ENCODE peak calls at places on chromosome 20, in five cellular contexts. G, R, K, C and Z are unnamed samples.

GRCh38 chr20:32010096-32010495 is at the start of gene CCM2L:
- DNase-seq in G (no peak), R (no peak), K (peak), C (no peak), Z (peak)

GRCh38 chr20:43415661-43416430 is 41.9 kb upstream of the SRSF6 start:
- DNase-seq in G (no peak), R (no peak), K (no peak), C (no peak), Z (no peak)

GRCh38 chr20:23358923-23359572 is 2.9 kb upstream of the GZF1 start:
- DNase-seq in G (no peak), R (no peak), K (no peak), C (no peak), Z (no peak)

GRCh38 chr20:51366155-51366886 is 176.2 kb downstream of the NFATC2 start:
- DNase-seq in G (peak), R (no peak), K (peak), C (no peak), Z (peak)

GRCh38 chr20:49045440-49046086 is 549 bp upstream of the CSE1L start:
- DNase-seq in G (peak), R (no peak), K (peak), C (no peak), Z (peak)

GRCh38 chr20:23626040-23626620 is 11.6 kb downstream of the CST3 start:
- DNase-seq in G (no peak), R (no peak), K (no peak), C (no peak), Z (no peak)

GRCh38 chr20:330233-331149 is 5.1 kb downstream of the SOX12 start:
- DNase-seq in G (peak), R (peak), K (peak), C (peak), Z (no peak)

GRCh38 chr20:34364013-34364382 is 925 bp downstream of the ITCH start:
- DNase-seq in G (no peak), R (no peak), K (no peak), C (no peak), Z (peak)

GRCh38 chr20:61959301-61959700 is 106.4 kb downstream of the TAF4 start:
- DNase-seq in G (no peak), R (peak), K (peak), C (peak), Z (no peak)

GRCh38 chr20:22890605-22891300 is 144.4 kb upstream of the SSTR4 start:
- DNase-seq in G (no peak), R (no peak), K (no peak), C (no peak), Z (no peak)

GRCh38 chr20:48190757-48191156 is 405.5 kb upstream of the SULF2 start:
- DNase-seq in G (no peak), R (no peak), K (no peak), C (no peak), Z (no peak)

GRCh38 chr20:56229821-56230220 is 18.7 kb upstream of the MC3R start:
- DNase-seq in G (no peak), R (no peak), K (no peak), C (no peak), Z (no peak)

GRCh38 chr20:25081065-25081729 is 744 bp downstream of the VSX1 start:
- DNase-seq in G (no peak), R (peak), K (peak), C (no peak), Z (no peak)

GRCh38 chr20:4508773-4509172 is 212.9 kb upstream of the PRND start:
- DNase-seq in G (no peak), R (no peak), K (no peak), C (no peak), Z (no peak)

GRCh38 chr20:11869641-11870040 is 48.1 kb upstream of the BTBD3 start:
- DNase-seq in G (no peak), R (no peak), K (no peak), C (no peak), Z (no peak)

GRCh38 chr20:4083103-4083864 is 67.9 kb upstream of the RNF24 start:
- DNase-seq in G (no peak), R (no peak), K (no peak), C (no peak), Z (peak)

GRCh38 chr20:10651227-10651990 is 22.4 kb downstream of the JAG1 start:
- DNase-seq in G (no peak), R (no peak), K (no peak), C (no peak), Z (no peak)

GRCh38 chr20:64257107-64257757 is 1.7 kb downstream of the PCMTD2 start:
- DNase-seq in G (no peak), R (no peak), K (peak), C (no peak), Z (no peak)

GRCh38 chr20:26216025-26216424 is 519.4 kb upstream of the ZNF337 start:
- DNase-seq in G (no peak), R (no peak), K (no peak), C (no peak), Z (no peak)

GRCh38 chr20:24949756-24950127 is 673 bp downstream of the CST7 start:
- DNase-seq in G (no peak), R (peak), K (peak), C (no peak), Z (no peak)

GRCh38 chr20:52049001-52049731 is 142.4 kb downstream of the ZFP64 start:
- DNase-seq in G (no peak), R (peak), K (no peak), C (no peak), Z (no peak)

GRCh38 chr20:17653835-17654648 is 28.0 kb downstream of the RRBP1 start:
- DNase-seq in G (no peak), R (no peak), K (peak), C (no peak), Z (no peak)

GRCh38 chr20:25285856-25286798 is 38.2 kb downstream of the PYGB start:
- DNase-seq in G (no peak), R (no peak), K (peak), C (peak), Z (peak)

GRCh38 chr20:63127700-63128364 is 88.1 kb downstream of the YTHDF1 start:
- DNase-seq in G (no peak), R (no peak), K (peak), C (peak), Z (no peak)

GRCh38 chr20:18702736-18703135 is 110.8 kb upstream of the SCP2D1 start:
- DNase-seq in G (peak), R (no peak), K (no peak), C (no peak), Z (peak)
- H3K27ac ChIP-seq in G (no peak), R (no peak), K (no peak), C (no peak), Z (peak)

GRCh38 chr20:44696315-44696714 is 18.9 kb upstream of the CCN5 start:
- DNase-seq in G (no peak), R (no peak), K (no peak), C (no peak), Z (no peak)
- TF ChIP-seq CTCF in G (no peak), R (no peak), K (no peak), C (no peak), Z (no peak)

DNA sequence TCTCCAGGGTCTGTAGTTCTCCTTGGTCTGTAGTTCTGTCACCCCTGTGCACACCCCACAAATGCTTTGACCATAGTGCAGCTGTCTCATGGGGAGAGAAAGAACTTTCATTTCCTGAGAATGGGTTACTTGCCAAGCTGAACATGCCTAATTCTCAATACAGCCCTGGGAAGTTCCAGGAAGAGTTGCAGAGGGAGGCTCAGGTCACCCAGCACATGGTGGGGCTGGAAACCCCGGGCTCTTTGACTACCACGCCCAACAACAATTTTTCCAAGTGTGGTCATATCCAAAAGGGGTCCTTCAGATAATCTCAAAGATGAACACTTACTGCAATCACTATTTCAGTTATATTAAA is 2.2 kb upstream of the PTPRA start:
- DNase-seq in G (no peak), R (no peak), K (no peak), C (no peak), Z (no peak)
- H3K27ac ChIP-seq in G (no peak), R (no peak), K (no peak), C (peak), Z (no peak)

DNA sequence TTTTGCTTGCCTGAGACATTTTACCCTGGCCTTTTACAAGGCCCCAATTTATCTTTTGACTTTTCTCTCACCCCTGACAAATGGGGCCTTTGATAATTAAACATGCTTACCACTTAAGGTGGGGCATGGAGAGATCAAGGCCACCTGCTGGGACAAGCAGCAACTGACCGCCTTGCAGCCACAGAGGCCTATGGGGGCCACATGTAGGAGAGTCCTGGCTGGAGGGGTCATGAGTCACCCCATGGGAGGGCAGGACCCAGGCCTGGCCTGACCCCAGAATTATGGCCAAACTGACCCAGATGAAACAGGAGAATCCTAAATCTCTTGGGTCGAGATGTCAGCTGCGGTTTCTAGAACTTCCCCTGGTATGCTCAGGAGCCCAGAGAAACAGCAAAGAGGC is 8.5 kb upstream of the OCSTAMP start:
- DNase-seq in G (no peak), R (no peak), K (no peak), C (no peak), Z (no peak)
- TF ChIP-seq CTCF in G (no peak), R (no peak), K (no peak), C (no peak), Z (no peak)

DNA sequence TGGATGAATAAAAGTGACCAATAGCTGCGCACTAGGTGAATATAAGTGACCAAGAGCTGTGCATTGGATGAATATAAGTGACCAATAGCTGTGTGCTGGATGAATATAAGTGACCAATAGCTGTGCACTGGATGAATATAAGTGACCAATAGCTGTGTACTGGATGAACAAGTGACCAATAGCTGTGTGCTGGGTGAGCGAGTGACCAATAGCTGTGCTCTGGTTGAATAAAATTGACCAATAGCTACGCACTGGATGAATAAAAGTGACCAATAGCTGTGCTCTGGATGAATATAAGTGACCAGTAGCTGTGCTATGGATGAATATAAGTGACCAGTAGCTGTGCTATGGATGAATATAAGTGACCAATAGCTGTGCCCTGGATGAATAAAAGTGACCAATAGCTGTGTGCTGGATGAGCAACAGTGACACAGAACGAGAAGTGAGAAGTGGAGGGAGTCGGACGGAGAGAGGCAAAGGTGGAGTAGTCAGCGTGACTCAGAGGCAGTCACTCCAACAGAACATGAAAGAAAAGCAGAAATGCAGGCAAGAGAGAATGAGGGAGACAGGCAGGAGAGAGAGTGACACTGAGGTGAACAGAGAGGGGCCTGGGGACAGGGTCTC is 38.5 kb downstream of the RBM38 start:
- DNase-seq in G (no peak), R (no peak), K (peak), C (no peak), Z (no peak)
- H3K27ac ChIP-seq in G (no peak), R (no peak), K (no peak), C (no peak), Z (no peak)

DNA sequence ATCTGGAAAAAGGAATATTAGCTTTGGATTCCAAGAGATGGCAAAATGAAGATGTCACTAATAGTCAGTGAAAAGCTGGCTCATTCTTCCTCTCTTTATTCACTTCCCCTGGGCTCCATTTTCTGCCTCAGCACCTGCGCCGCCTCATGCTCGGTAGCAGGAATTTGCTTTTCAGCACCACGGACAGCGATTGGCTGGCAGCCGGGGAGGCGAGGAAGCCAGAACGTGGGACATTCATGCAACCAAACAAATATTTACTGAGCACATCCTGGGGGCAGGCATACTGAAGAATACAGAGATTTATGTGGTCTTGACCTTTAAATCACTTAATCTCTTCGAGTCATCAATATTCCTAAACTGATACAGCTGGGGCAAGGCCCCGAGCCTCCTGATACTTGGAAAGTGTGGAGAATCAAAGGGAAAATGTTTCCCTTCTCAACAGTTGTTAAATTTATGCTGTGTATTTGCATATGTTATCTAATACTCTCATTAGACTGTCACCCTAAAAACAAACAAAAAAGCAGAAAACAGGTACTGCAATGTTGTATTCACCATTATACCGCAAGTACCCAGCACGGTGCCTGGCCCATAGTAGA is 12.1 kb upstream of the PDYN start:
- DNase-seq in G (peak), R (peak), K (peak), C (peak), Z (peak)
- TF ChIP-seq CTCF in G (no peak), R (no peak), K (no peak), C (no peak), Z (no peak)

DNA sequence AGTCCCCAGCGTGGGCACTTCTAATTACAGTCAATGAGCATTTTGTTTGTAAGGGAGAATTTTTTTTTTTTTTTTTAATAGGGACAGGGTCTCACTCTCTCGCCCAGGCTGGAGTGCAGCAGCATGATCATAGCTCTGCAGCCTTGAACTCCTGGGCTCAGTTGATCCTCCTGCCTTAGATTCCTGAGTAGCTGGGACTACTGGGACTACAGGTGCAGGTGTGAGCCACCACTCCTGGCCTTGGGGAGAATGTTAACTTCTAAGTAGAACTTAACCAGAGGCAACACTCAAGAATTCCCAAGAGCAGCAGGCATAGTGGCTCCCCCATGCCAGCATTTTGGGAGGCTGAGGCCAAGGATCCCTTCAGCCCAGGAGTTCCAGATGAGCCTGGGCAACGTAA is 52.9 kb upstream of the ZNF217 start:
- DNase-seq in G (no peak), R (no peak), K (no peak), C (no peak), Z (no peak)
- H3K27ac ChIP-seq in G (no peak), R (no peak), K (no peak), C (no peak), Z (no peak)

GRCh38 chr20:7161690-7162089 is 394.2 kb downstream of the BMP2 start:
- DNase-seq in G (no peak), R (no peak), K (no peak), C (no peak), Z (no peak)
- TF ChIP-seq CTCF in G (no peak), R (peak), K (no peak), C (no peak), Z (no peak)

DNA sequence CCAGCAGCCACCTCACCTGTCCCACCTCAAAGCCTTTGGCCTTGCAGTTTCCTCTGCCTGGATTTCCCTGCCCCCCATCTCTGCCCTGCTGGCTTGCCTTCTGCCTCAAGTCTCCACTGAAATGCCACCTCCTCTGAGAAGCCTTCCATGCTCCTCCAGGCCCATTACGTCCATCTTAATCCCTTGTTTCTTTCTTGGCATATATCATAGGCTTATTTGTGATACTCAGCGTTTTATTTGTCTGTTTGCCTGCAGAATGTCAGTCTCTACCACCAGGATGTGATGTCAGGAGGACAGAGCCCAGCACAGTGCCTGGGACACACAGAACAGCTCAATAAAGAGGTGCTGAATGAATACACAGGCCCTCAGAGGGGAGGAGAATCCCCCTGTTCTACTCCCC is 24.4 kb upstream of the TLDC2 start:
- DNase-seq in G (no peak), R (no peak), K (no peak), C (no peak), Z (no peak)
- H3K27ac ChIP-seq in G (peak), R (no peak), K (no peak), C (peak), Z (peak)

GRCh38 chr20:57622201-57622570 is 2.0 kb upstream of the ZBP1 start:
- DNase-seq in G (no peak), R (no peak), K (no peak), C (no peak), Z (no peak)

GRCh38 chr20:57622579-57623381 is 2.6 kb upstream of the ZBP1 start:
- DNase-seq in G (no peak), R (peak), K (peak), C (no peak), Z (peak)

GRCh38 chr20:57625978-57626377 is 5.8 kb upstream of the ZBP1 start:
- DNase-seq in G (no peak), R (no peak), K (no peak), C (no peak), Z (no peak)

GRCh38 chr20:57625181-57625958 is 5.1 kb upstream of the ZBP1 start:
- DNase-seq in G (no peak), R (no peak), K (peak), C (no peak), Z (no peak)

DNA sequence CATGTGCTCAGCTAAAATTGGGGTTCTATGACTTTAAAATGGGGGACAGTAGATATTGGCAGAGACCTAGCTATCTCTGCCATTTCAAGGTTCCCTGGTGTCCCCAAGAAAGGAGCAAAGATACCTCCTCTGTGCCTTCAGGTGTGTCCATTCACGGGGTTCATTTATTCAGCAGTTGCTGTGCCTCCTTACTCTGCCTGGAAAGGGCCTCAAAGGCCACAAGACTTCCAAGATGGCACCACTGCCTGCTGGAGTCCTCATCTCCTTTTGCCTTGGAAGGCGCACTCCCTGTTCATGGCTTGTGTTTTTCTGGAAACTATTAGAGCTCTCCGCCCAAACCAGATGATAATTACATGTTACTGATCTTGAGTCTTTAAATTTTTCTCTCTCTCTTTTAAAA is 3.9 kb upstream of the ZBP1 start:
- DNase-seq in G (no peak), R (no peak), K (no peak), C (no peak), Z (no peak)
- TF ChIP-seq CTCF in G (no peak), R (no peak), K (no peak), C (no peak), Z (no peak)